ENCODE peak calls at places on chromosomes 6 and 20, in eight cellular contexts. L is HCT116, P is MM.1S, K is spleen, N is choroid plexus epithelial cell, F is ovary, C is K562, U is BJ. V is an unnamed sample.

GRCh38 chr6:156175971-156176421 is 601.2 kb upstream of the ARID1B start:
- DNase-seq in L (peak; percentile 38), P (no peak), K (no peak), N (peak; percentile 1), F (peak; percentile 25), C (no peak), U (no peak), V (no peak)

GRCh38 chr20:24328901-24329300 is 140.5 kb upstream of the SYNDIG1 start:
- DNase-seq in L (no peak), P (no peak), K (no peak), N (peak; percentile 23), F (no peak), C (no peak), U (no peak), V (no peak)

GRCh38 chr20:20463933-20464374 is 96.0 kb downstream of the INSM1 start:
- DNase-seq in L (no peak), P (no peak), K (no peak), N (peak; percentile 47), F (no peak), C (no peak), U (no peak), V (peak; percentile 47)

GRCh38 chr20:32918751-32919150 is 60.0 kb downstream of the EFCAB8 start:
- DNase-seq in L (no peak), P (no peak), K (no peak), N (no peak), F (no peak), C (no peak), U (no peak), V (no peak)

GRCh38 chr6:147509900-147510299 is 1.4 kb downstream of the SAMD5 start:
- DNase-seq in L (no peak), P (no peak), K (no peak), N (no peak), F (no peak), C (no peak), U (no peak), V (no peak)

GRCh38 chr6:99282479-99283062 is 66.9 kb downstream of the FAXC start:
- DNase-seq in L (peak; percentile 7), P (peak; percentile 15), K (no peak), N (peak; percentile 58), F (no peak), C (peak; percentile 16), U (no peak), V (peak; percentile 35)

GRCh38 chr6:85417336-85417735 is 32.5 kb upstream of the NT5E start:
- DNase-seq in L (no peak), P (no peak), K (no peak), N (no peak), F (no peak), C (no peak), U (no peak), V (peak; percentile 55)

GRCh38 chr20:57772349-57772964 is 62.6 kb upstream of the PMEPA1 start:
- DNase-seq in L (no peak), P (no peak), K (no peak), N (peak; percentile 66), F (no peak), C (peak; percentile 24), U (peak; percentile 59), V (peak; percentile 41)

GRCh38 chr6:20631525-20631924 is 97.3 kb downstream of the CDKAL1 start:
- DNase-seq in L (no peak), P (no peak), K (no peak), N (peak; percentile 17), F (no peak), C (no peak), U (no peak), V (peak; percentile 31)

GRCh38 chr6:17381429-17382147 is 11.8 kb upstream of the CAP2 start:
- DNase-seq in L (no peak), P (no peak), K (no peak), N (peak; percentile 80), F (no peak), C (no peak), U (no peak), V (peak; percentile 72)

GRCh38 chr6:6856538-6857523 is 250.9 kb upstream of the RREB1 start:
- DNase-seq in L (no peak), P (no peak), K (peak; percentile 78), N (peak; percentile 44), F (peak; percentile 23), C (no peak), U (no peak), V (peak; percentile 55)

GRCh38 chr6:34025851-34026250 is 120.0 kb downstream of the GRM4 start:
- DNase-seq in L (no peak), P (no peak), K (no peak), N (no peak), F (no peak), C (no peak), U (no peak), V (no peak)

GRCh38 chr20:57663681-57664451 is 43.6 kb upstream of the ZBP1 start:
- DNase-seq in L (no peak), P (no peak), K (peak; percentile 71), N (no peak), F (peak; percentile 10), C (no peak), U (no peak), V (no peak)

GRCh38 chr6:110345025-110345424 is 13.1 kb downstream of the METTL24 start:
- DNase-seq in L (no peak), P (no peak), K (no peak), N (no peak), F (no peak), C (no peak), U (no peak), V (no peak)

GRCh38 chr20:51434556-51435256 is 107.8 kb downstream of the NFATC2 start:
- DNase-seq in L (peak; percentile 54), P (no peak), K (no peak), N (peak; percentile 90), F (no peak), C (peak; percentile 13), U (peak; percentile 37), V (peak; percentile 73)

GRCh38 chr20:20593447-20594170 is 118.8 kb downstream of the RALGAPA2 start:
- DNase-seq in L (peak; percentile 18), P (peak; percentile 62), K (no peak), N (peak; percentile 79), F (peak; percentile 46), C (peak; percentile 39), U (no peak), V (peak; percentile 56)

GRCh38 chr6:160082627-160083026 is 39.0 kb upstream of the SLC22A1 start:
- DNase-seq in L (no peak), P (no peak), K (no peak), N (no peak), F (no peak), C (no peak), U (no peak), V (no peak)

GRCh38 chr6:80438728-80439127 is 332.3 kb downstream of the BCKDHB start:
- DNase-seq in L (peak; percentile 83), P (no peak), K (no peak), N (peak; percentile 82), F (no peak), C (no peak), U (peak; percentile 75), V (peak; percentile 73)

GRCh38 chr20:31560900-31561598 is 44.0 kb upstream of the ID1 start:
- DNase-seq in L (peak; percentile 91), P (no peak), K (no peak), N (peak; percentile 94), F (no peak), C (no peak), U (peak; percentile 90), V (peak; percentile 98)

GRCh38 chr20:19304886-19305415 is 92.5 kb downstream of the SLC24A3 start:
- DNase-seq in L (no peak), P (no peak), K (no peak), N (no peak), F (no peak), C (no peak), U (no peak), V (no peak)

GRCh38 chr20:13819885-13820645 is 35.2 kb downstream of the NDUFAF5 start:
- DNase-seq in L (peak; percentile 42), P (peak; percentile 68), K (no peak), N (peak; percentile 76), F (peak; percentile 31), C (peak; percentile 47), U (peak; percentile 19), V (peak; percentile 59)

DNA sequence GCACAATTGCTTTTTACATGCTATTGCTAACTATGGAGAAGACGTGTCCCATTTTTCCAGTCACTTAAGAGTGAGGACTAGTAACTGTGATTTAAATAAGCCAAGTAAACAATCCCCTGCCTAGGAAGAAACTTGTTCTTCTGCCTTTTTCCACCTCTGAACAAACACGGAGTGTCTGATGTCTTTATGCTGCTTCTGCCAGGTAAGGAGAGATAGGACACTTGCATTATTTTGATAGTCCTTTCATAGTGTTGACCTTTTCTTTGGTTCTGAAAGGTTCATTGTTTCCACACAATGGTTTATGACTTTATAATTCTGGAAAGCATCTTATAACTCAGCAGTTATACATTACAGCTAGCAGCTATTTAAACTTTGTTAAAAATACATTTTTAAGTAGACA is 8.4 kb downstream of the LRP11 start:
- DNase-seq in L (no peak), P (no peak), K (no peak), N (peak; percentile 22), F (no peak), C (no peak), U (no peak), V (no peak)
- H3K4me3 ChIP-seq in L (no peak overlapping the region), P (no peak overlapping the region), K (no peak overlapping the region), N (peak overlapping the region; percentile 25), F (no peak overlapping the region), C (no peak overlapping the region), U (no peak overlapping the region), V (peak overlapping the region; percentile 45)

DNA sequence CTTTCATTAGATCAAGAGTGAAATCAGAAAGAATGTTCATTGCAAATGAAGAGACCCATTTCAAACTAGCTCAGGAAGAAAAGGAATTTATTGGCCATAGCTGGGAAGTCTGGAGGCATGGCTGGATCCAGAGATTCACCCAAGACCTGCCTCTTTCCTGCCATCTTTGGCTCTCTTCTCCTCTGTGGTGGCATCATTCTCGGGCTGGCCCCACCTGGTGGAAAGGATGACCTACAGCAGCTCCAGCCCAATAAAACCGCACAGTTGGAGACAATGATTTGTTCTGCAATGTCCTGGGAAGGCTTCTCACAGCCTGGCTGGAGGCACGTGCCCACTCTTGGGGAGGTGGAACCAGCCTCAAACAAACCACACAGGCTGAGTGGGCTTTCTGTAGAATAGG is 18.1 kb upstream of the FERMT1 start:
- DNase-seq in L (no peak), P (no peak), K (no peak), N (peak; percentile 17), F (no peak), C (peak; percentile 6), U (no peak), V (peak; percentile 23)
- TF ChIP-seq CTCF in L (no peak), P (peak; percentile 41), K (no peak), N (peak; percentile 44), F (no peak), C (peak; percentile 30), U (peak; percentile 27), V (no peak)

DNA sequence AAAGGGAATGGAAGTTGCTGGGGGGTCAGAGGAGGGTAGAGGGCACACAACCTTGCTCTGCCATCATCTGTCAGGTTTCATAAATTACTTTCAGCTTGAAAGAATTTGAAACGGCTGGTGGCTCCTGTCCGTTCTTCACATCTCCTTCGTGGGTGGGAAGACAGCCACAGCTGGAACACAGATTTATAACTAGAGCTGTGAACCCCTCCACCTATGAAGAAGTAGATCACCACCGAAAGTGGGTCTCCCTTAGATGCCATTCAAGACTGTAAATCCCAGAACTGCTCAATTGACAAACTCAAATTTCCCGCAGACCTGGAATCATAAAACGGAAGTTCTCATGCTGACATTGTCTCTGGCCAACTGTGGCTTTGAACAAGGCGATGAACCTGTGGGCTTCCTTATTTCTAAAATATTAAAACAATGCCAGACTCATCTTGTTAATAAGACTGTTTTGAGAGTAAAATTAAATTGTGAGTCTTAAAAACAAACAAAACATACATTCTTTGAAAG is 65.3 kb downstream of the BTBD3 start:
- DNase-seq in L (no peak), P (no peak), K (no peak), N (no peak), F (no peak), C (no peak), U (no peak), V (no peak)
- H3K4me3 ChIP-seq in L (no peak overlapping the region), P (no peak overlapping the region), K (no peak overlapping the region), N (no peak overlapping the region), F (no peak overlapping the region), C (no peak overlapping the region), U (no peak overlapping the region), V (no peak overlapping the region)

GRCh38 chr6:153963352-153963751 is 75.7 kb upstream of the OPRM1 start:
- DNase-seq in L (no peak), P (no peak), K (no peak), N (no peak), F (no peak), C (no peak), U (no peak), V (no peak)
- TF ChIP-seq CTCF in L (no peak), P (no peak), K (no peak), N (no peak), F (no peak), C (no peak), U (no peak), V (no peak)